ENCODE peak calls at places on chromosomes 5 and 9, in ten cellular contexts. One of them, this sample, is unnamed. For H3K4me1, the result is how much of the 10 kb centered on the place peaks cover.

GRCh38 chr5:121968910-121969607 is 7.3 kb downstream of the SRFBP1 start:
- DNase-seq in psoas muscle: no peak
- DNase-seq in A549: peak
- DNase-seq in RWPE2: peak
- DNase-seq in neural progenitor cell: no peak
- DNase-seq in heart left ventricle: no peak
- DNase-seq in stomach: no peak
- DNase-seq in fibroblast of lung: peak
- DNase-seq in hepatocyte: peak
- DNase-seq in IMR-90: peak
- DNase-seq in this sample: peak

GRCh38 chr5:175823731-175824525 is 47.5 kb upstream of the CPLX2 start:
- DNase-seq in IMR-90: no peak
- DNase-seq in neural progenitor cell: peak
- DNase-seq in hepatocyte: no peak
- DNase-seq in A549: no peak
- DNase-seq in heart left ventricle: no peak
- DNase-seq in fibroblast of lung: no peak
- DNase-seq in RWPE2: no peak
- DNase-seq in psoas muscle: no peak
- DNase-seq in stomach: no peak
- DNase-seq in this sample: peak

GRCh38 chr5:117800261-117800660 is 1188.1 kb downstream of the DTWD2 start:
- DNase-seq in stomach: no peak
- DNase-seq in heart left ventricle: no peak
- DNase-seq in neural progenitor cell: no peak
- DNase-seq in IMR-90: peak
- DNase-seq in psoas muscle: no peak
- DNase-seq in RWPE2: no peak
- DNase-seq in A549: no peak
- DNase-seq in fibroblast of lung: no peak
- DNase-seq in hepatocyte: peak
- DNase-seq in this sample: no peak

GRCh38 chr5:1532384-1532783 is 8.6 kb upstream of the LPCAT1 start:
- DNase-seq in IMR-90: no peak
- DNase-seq in psoas muscle: no peak
- DNase-seq in A549: no peak
- DNase-seq in RWPE2: no peak
- DNase-seq in hepatocyte: no peak
- DNase-seq in stomach: no peak
- DNase-seq in fibroblast of lung: no peak
- DNase-seq in heart left ventricle: no peak
- DNase-seq in neural progenitor cell: no peak
- DNase-seq in this sample: no peak

GRCh38 chr5:177023247-177023703 is 779 bp downstream of the ZNF346 start:
- DNase-seq in psoas muscle: no peak
- DNase-seq in stomach: no peak
- DNase-seq in hepatocyte: peak
- DNase-seq in heart left ventricle: no peak
- DNase-seq in RWPE2: no peak
- DNase-seq in neural progenitor cell: no peak
- DNase-seq in IMR-90: peak
- DNase-seq in fibroblast of lung: peak
- DNase-seq in A549: peak
- DNase-seq in this sample: peak

GRCh38 chr9:126708178-126708577 is 94.5 kb downstream of the LMX1B start:
- DNase-seq in stomach: peak
- DNase-seq in IMR-90: no peak
- DNase-seq in neural progenitor cell: no peak
- DNase-seq in RWPE2: no peak
- DNase-seq in psoas muscle: no peak
- DNase-seq in heart left ventricle: no peak
- DNase-seq in hepatocyte: peak
- DNase-seq in fibroblast of lung: no peak
- DNase-seq in A549: no peak
- DNase-seq in this sample: no peak

GRCh38 chr5:82183828-82184227 is 94.3 kb downstream of the RPS23 start:
- DNase-seq in A549: no peak
- DNase-seq in stomach: no peak
- DNase-seq in IMR-90: peak
- DNase-seq in hepatocyte: no peak
- DNase-seq in RWPE2: no peak
- DNase-seq in heart left ventricle: no peak
- DNase-seq in neural progenitor cell: no peak
- DNase-seq in fibroblast of lung: peak
- DNase-seq in psoas muscle: no peak
- DNase-seq in this sample: no peak

GRCh38 chr9:131915181-131915580 is 164.5 kb downstream of the MED27 start:
- DNase-seq in fibroblast of lung: peak
- DNase-seq in A549: no peak
- DNase-seq in IMR-90: peak
- DNase-seq in heart left ventricle: no peak
- DNase-seq in RWPE2: no peak
- DNase-seq in hepatocyte: no peak
- DNase-seq in neural progenitor cell: no peak
- DNase-seq in psoas muscle: no peak
- DNase-seq in stomach: no peak
- DNase-seq in this sample: no peak

GRCh38 chr5:40676643-40677333 is 2.9 kb upstream of the PTGER4 start:
- DNase-seq in IMR-90: peak
- DNase-seq in fibroblast of lung: peak
- DNase-seq in A549: no peak
- DNase-seq in heart left ventricle: no peak
- DNase-seq in hepatocyte: peak
- DNase-seq in psoas muscle: peak
- DNase-seq in stomach: no peak
- DNase-seq in neural progenitor cell: no peak
- DNase-seq in RWPE2: peak
- DNase-seq in this sample: peak

GRCh38 chr5:57889558-57889957 is 406.9 kb upstream of the ACTBL2 start:
- DNase-seq in neural progenitor cell: peak
- DNase-seq in IMR-90: peak
- DNase-seq in RWPE2: peak
- DNase-seq in stomach: no peak
- DNase-seq in hepatocyte: peak
- DNase-seq in fibroblast of lung: peak
- DNase-seq in psoas muscle: no peak
- DNase-seq in A549: peak
- DNase-seq in heart left ventricle: no peak
- DNase-seq in this sample: no peak

GRCh38 chr5:639584-640213 is 27.6 kb downstream of the CEP72 start:
- DNase-seq in IMR-90: no peak
- DNase-seq in psoas muscle: peak
- DNase-seq in neural progenitor cell: no peak
- DNase-seq in fibroblast of lung: no peak
- DNase-seq in heart left ventricle: no peak
- DNase-seq in A549: no peak
- DNase-seq in RWPE2: no peak
- DNase-seq in hepatocyte: no peak
- DNase-seq in stomach: no peak
- DNase-seq in this sample: no peak

DNA sequence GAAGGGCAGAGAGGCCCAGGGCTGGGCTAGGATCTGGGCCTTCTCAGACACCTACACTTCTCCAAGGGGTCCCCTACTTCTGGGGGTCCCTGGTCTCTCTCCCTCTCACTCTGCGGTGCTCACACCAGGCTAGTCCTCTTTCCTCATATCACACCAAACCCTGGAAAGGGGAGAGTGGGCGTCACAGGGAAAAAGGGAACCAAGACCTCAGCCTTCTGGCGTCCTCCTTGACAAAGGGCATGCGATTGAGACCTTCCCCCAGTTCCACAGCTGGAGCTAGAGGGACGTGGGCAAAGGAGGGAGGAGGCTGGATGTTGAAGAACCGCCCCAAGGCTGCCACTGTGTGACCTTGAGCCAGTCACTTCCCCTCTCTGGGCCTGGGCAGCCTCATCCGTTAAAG is 18.5 kb upstream of the TOR2A start:
- DNase-seq in neural progenitor cell: no peak
- DNase-seq in heart left ventricle: no peak
- DNase-seq in hepatocyte: no peak
- DNase-seq in IMR-90: no peak
- DNase-seq in stomach: no peak
- DNase-seq in A549: no peak
- DNase-seq in fibroblast of lung: no peak
- DNase-seq in psoas muscle: no peak
- DNase-seq in RWPE2: no peak
- DNase-seq in this sample: no peak
- H3K4me1 ChIP-seq in neural progenitor cell: under half
- H3K4me1 ChIP-seq in heart left ventricle: under half
- H3K4me1 ChIP-seq in hepatocyte: under half
- H3K4me1 ChIP-seq in IMR-90: under half
- H3K4me1 ChIP-seq in stomach: under half
- H3K4me1 ChIP-seq in A549: under half
- H3K4me1 ChIP-seq in fibroblast of lung: under half
- H3K4me1 ChIP-seq in psoas muscle: under half
- H3K4me1 ChIP-seq in RWPE2: under half
- H3K4me1 ChIP-seq in this sample: under half

GRCh38 chr9:113873926-113874325 is 2.2 kb upstream of the ZNF618 start:
- DNase-seq in RWPE2: no peak
- DNase-seq in hepatocyte: no peak
- DNase-seq in neural progenitor cell: no peak
- DNase-seq in A549: no peak
- DNase-seq in psoas muscle: no peak
- DNase-seq in fibroblast of lung: no peak
- DNase-seq in stomach: no peak
- DNase-seq in heart left ventricle: no peak
- DNase-seq in IMR-90: no peak
- DNase-seq in this sample: no peak

GRCh38 chr9:113873446-113873845 is 2.7 kb upstream of the ZNF618 start:
- DNase-seq in hepatocyte: no peak
- DNase-seq in RWPE2: no peak
- DNase-seq in stomach: no peak
- DNase-seq in IMR-90: no peak
- DNase-seq in fibroblast of lung: no peak
- DNase-seq in neural progenitor cell: no peak
- DNase-seq in A549: no peak
- DNase-seq in psoas muscle: no peak
- DNase-seq in heart left ventricle: no peak
- DNase-seq in this sample: no peak

GRCh38 chr9:113875917-113876805 is at the start of gene ZNF618:
- DNase-seq in heart left ventricle: peak
- DNase-seq in IMR-90: no peak
- DNase-seq in RWPE2: no peak
- DNase-seq in fibroblast of lung: no peak
- DNase-seq in psoas muscle: peak
- DNase-seq in hepatocyte: peak
- DNase-seq in neural progenitor cell: peak
- DNase-seq in A549: peak
- DNase-seq in stomach: peak
- DNase-seq in this sample: peak

GRCh38 chr9:113876806-113877236 is 712 bp downstream of the ZNF618 start:
- DNase-seq in A549: no peak
- DNase-seq in hepatocyte: peak
- DNase-seq in psoas muscle: no peak
- DNase-seq in neural progenitor cell: peak
- DNase-seq in RWPE2: no peak
- DNase-seq in heart left ventricle: no peak
- DNase-seq in fibroblast of lung: no peak
- DNase-seq in stomach: no peak
- DNase-seq in IMR-90: peak
- DNase-seq in this sample: peak

DNA sequence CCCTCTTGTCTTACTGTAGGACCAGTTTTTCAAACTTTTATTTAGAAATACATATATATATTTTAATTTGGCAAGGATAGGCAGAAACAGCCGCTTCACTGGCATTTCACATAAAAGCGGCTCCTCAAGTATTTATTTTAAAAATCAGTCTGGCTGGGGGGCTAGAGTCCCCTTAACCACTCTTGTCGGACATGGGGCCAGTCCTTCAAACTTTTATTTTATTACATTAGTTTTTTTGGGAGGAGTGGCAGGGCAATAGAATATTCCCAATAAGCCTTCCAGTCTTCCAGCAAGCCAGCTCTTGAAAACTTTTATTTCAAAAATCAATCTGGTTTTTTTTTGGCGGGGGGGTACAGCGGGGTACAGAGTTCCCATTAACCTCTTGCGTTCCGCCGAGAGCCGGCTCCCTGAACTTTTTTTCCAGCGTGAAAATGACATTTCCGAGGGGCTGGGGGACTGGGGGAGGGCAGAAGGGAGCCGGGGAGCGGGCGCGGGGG is 641 bp upstream of the ZNF618 start:
- DNase-seq in neural progenitor cell: no peak
- DNase-seq in IMR-90: no peak
- DNase-seq in RWPE2: no peak
- DNase-seq in heart left ventricle: no peak
- DNase-seq in A549: peak
- DNase-seq in stomach: no peak
- DNase-seq in psoas muscle: no peak
- DNase-seq in fibroblast of lung: no peak
- DNase-seq in hepatocyte: no peak
- DNase-seq in this sample: no peak
- H3K4me3 ChIP-seq in neural progenitor cell: peak
- H3K4me3 ChIP-seq in IMR-90: peak
- H3K4me3 ChIP-seq in RWPE2: peak
- H3K4me3 ChIP-seq in heart left ventricle: no peak
- H3K4me3 ChIP-seq in A549: peak
- H3K4me3 ChIP-seq in stomach: peak
- H3K4me3 ChIP-seq in psoas muscle: peak
- H3K4me3 ChIP-seq in fibroblast of lung: peak
- H3K4me3 ChIP-seq in hepatocyte: peak
- H3K4me3 ChIP-seq in this sample: peak

DNA sequence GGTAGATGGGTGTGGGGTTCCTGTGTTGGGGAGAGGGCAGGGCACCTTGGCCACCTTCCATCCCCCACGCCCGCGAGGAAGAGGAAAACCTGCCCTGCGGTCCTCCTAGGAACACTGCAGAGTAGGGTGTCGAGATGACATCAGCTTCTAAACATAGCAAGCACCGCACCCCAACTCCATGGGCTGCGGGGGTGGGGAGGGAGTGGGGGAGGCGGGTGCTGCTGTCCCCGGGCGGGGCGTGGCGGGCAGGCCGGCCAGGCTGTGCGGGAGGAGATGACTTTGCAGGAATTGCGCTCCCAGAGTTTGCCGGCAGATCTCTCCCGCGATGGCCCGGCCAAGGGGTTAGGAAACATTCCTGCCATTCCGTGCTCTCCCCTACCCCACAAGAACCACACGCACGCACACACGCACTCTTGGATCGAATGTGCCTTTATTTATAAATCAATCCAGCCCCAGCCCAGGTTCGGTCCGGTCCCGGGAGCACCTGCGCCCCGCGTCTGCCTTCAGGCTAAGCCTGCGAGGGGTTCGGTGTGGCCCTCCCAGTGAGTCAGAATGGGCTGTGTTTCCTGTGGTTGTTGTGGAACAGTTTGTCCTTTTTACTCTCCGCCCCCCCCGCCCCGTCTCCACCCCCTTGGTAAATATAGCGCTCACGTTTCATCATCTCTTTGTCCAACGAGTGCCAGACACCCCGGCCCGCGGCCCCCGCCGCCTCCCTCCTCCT is 5.2 kb upstream of the KLF9 start:
- DNase-seq in fibroblast of lung: peak
- DNase-seq in A549: peak
- DNase-seq in psoas muscle: peak
- DNase-seq in stomach: peak
- DNase-seq in heart left ventricle: peak
- DNase-seq in RWPE2: peak
- DNase-seq in neural progenitor cell: peak
- DNase-seq in hepatocyte: peak
- DNase-seq in IMR-90: peak
- DNase-seq in this sample: peak
- TF ChIP-seq CTCF in fibroblast of lung: no peak
- TF ChIP-seq CTCF in A549: no peak
- TF ChIP-seq CTCF in psoas muscle: no peak
- TF ChIP-seq CTCF in stomach: no peak
- TF ChIP-seq CTCF in heart left ventricle: peak
- TF ChIP-seq CTCF in RWPE2: no peak
- TF ChIP-seq CTCF in neural progenitor cell: peak
- TF ChIP-seq CTCF in hepatocyte: no peak
- TF ChIP-seq CTCF in IMR-90: no peak
- TF ChIP-seq CTCF in this sample: no peak

GRCh38 chr9:134439368-134439784 is 113.1 kb downstream of the RXRA start:
- DNase-seq in neural progenitor cell: no peak
- DNase-seq in fibroblast of lung: no peak
- DNase-seq in RWPE2: no peak
- DNase-seq in A549: no peak
- DNase-seq in psoas muscle: no peak
- DNase-seq in stomach: no peak
- DNase-seq in hepatocyte: no peak
- DNase-seq in heart left ventricle: no peak
- DNase-seq in IMR-90: no peak
- DNase-seq in this sample: no peak
- H3K4me1 ChIP-seq in neural progenitor cell: under half
- H3K4me1 ChIP-seq in fibroblast of lung: under half
- H3K4me1 ChIP-seq in RWPE2: under half
- H3K4me1 ChIP-seq in A549: under half
- H3K4me1 ChIP-seq in psoas muscle: half or more
- H3K4me1 ChIP-seq in stomach: half or more
- H3K4me1 ChIP-seq in hepatocyte: half or more
- H3K4me1 ChIP-seq in heart left ventricle: half or more
- H3K4me1 ChIP-seq in IMR-90: under half
- H3K4me1 ChIP-seq in this sample: under half